ENCODE peak calls at places on chromosome 19, in four cellular contexts. M, V, Z and A are unnamed samples.

GRCh38 chr19:23439623-23440022 is 44.4 kb upstream of the ZNF91 start:
- DNase-seq in Z (no peak), M (no peak), V (no peak), A (peak; percentile 40)

GRCh38 chr19:39582891-39583625 is 19.3 kb upstream of the LGALS13 start:
- DNase-seq in M (no peak), Z (no peak), V (no peak), A (no peak)

GRCh38 chr19:48290341-48290922 is 20.6 kb downstream of the ZNF114 start:
- DNase-seq in Z (peak; percentile 38), V (no peak), M (no peak), A (peak; percentile 70)

GRCh38 chr19:813359-814107 is 8.2 kb downstream of the PLPPR3 start:
- DNase-seq in V (no peak), M (no peak), Z (no peak), A (no peak)

GRCh38 chr19:20482721-20483120 is 82.9 kb downstream of the ZNF737 start:
- DNase-seq in V (no peak), Z (no peak), M (no peak), A (no peak)

GRCh38 chr19:2552859-2553258 is 76.9 kb downstream of the GADD45B start:
- DNase-seq in V (no peak), M (no peak), Z (no peak), A (no peak)

GRCh38 chr19:1102407-1103106 is 1.2 kb upstream of the GPX4 start:
- DNase-seq in M (no peak), Z (no peak), V (peak; percentile 95), A (no peak)

GRCh38 chr19:17155251-17155650 is 59.9 kb upstream of the USE1 start:
- DNase-seq in M (no peak), V (no peak), Z (no peak), A (no peak)

GRCh38 chr19:54523403-54523802 is 20.8 kb downstream of the LAIR2 start:
- DNase-seq in V (no peak), M (no peak), Z (no peak), A (no peak)

GRCh38 chr19:18645035-18645511 is 8.2 kb downstream of the KLHL26 start:
- DNase-seq in Z (no peak), M (no peak), V (no peak), A (no peak)

GRCh38 chr19:55088543-55089265 is 13.0 kb downstream of the EPS8L1 start:
- DNase-seq in V (no peak), Z (peak; percentile 82), M (peak; percentile 53), A (peak; percentile 71)

GRCh38 chr19:10861118-10861651 is 10.2 kb upstream of the CARM1 start:
- DNase-seq in M (no peak), Z (no peak), V (peak; percentile 31), A (peak; percentile 51)

GRCh38 chr19:39498262-39499081 is at the start of gene DLL3:
- DNase-seq in V (no peak), M (peak; percentile 80), Z (peak; percentile 41), A (no peak)

GRCh38 chr19:12891553-12892021 is 627 bp downstream of the GCDH start:
- DNase-seq in Z (no peak), M (no peak), V (no peak), A (no peak)

GRCh38 chr19:15635016-15635805 is 5.5 kb upstream of the CYP4F3 start:
- DNase-seq in M (no peak), Z (no peak), V (no peak), A (no peak)

GRCh38 chr19:55686311-55687050 is 11.5 kb downstream of the EPN1 start:
- DNase-seq in Z (no peak), M (no peak), V (no peak), A (no peak)

GRCh38 chr19:8663920-8664670 is 33.7 kb downstream of the NFILZ start:
- DNase-seq in M (no peak), Z (no peak), V (no peak), A (no peak)

GRCh38 chr19:32873560-32873959 is 4.0 kb upstream of the SLC7A9 start:
- DNase-seq in M (no peak), V (no peak), Z (no peak), A (no peak)

GRCh38 chr19:40633207-40633606 is 32.0 kb downstream of the LTBP4 start:
- DNase-seq in Z (peak; percentile 1), V (no peak), M (no peak), A (no peak)

GRCh38 chr19:45681391-45682015 is 10.2 kb downstream of the SNRPD2 start:
- DNase-seq in M (peak; percentile 85), Z (peak; percentile 78), V (peak; percentile 71), A (peak; percentile 92)

GRCh38 chr19:55082023-55082851 is 6.6 kb downstream of the EPS8L1 start:
- DNase-seq in V (no peak), Z (no peak), M (no peak), A (peak; percentile 58)

GRCh38 chr19:38684078-38684861 is 36.8 kb downstream of the ACTN4 start:
- DNase-seq in Z (peak; percentile 46), M (no peak), V (peak; percentile 93), A (peak; percentile 100)

GRCh38 chr19:34428549-34429285 is 536 bp downstream of the UBA2 start:
- DNase-seq in M (no peak), V (no peak), Z (peak; percentile 42), A (peak; percentile 52)

GRCh38 chr19:35046461-35046860 is 4.9 kb downstream of the HPN start:
- DNase-seq in M (no peak), V (no peak), Z (no peak), A (no peak)

GRCh38 chr19:35031072-35031881 is 1.0 kb downstream of the SCN1B start:
- DNase-seq in V (no peak), Z (peak; percentile 48), M (peak; percentile 6), A (peak; percentile 68)

GRCh38 chr19:11699931-11700794 is 38.6 kb downstream of the ZNF823 start:
- DNase-seq in Z (peak; percentile 37), M (peak; percentile 18), V (peak; percentile 38), A (no peak)

GRCh38 chr19:6694147-6694815 is 24.3 kb upstream of the TNFSF14 start:
- DNase-seq in M (no peak), V (peak; percentile 38), Z (no peak), A (peak; percentile 40)

GRCh38 chr19:32268381-32268780 is 77.0 kb upstream of the ZNF507 start:
- DNase-seq in Z (no peak), V (no peak), M (no peak), A (no peak)

GRCh38 chr19:50415661-50416033 is 3.1 kb upstream of the SPIB start:
- DNase-seq in V (no peak), Z (no peak), M (no peak), A (no peak)

GRCh38 chr19:33668968-33669367 is 47.2 kb downstream of the CHST8 start:
- DNase-seq in V (no peak), Z (no peak), M (no peak), A (no peak)

GRCh38 chr19:18007939-18008673 is at the start of gene ARRDC2:
- DNase-seq in M (peak; percentile 87), Z (peak; percentile 94), V (no peak), A (no peak)

GRCh38 chr19:3047307-3048189 is 14.7 kb downstream of the TLE5 start:
- DNase-seq in M (peak; percentile 90), V (peak; percentile 63), Z (peak; percentile 79), A (peak; percentile 77)

GRCh38 chr19:51164215-51164614 is 22.1 kb downstream of the SIGLEC7 start:
- DNase-seq in M (no peak), Z (no peak), V (no peak), A (no peak)